ENCODE peak calls at places on chromosomes 3 and 15, in six cellular contexts. A is astrocyte, D is heart left ventricle, L is H1, B is neural progenitor cell, U is IMR-90. M is an unnamed sample. For H3K27me3, the result is how much of the 10 kb centered on the place peaks cover.

GRCh38 chr3:179558742-179559364 is 3.9 kb upstream of the ACTL6A start:
- DNase-seq in A (peak), D (peak), L (no peak), B (peak), U (peak), M (no peak)

GRCh38 chr3:98811048-98811447 is 47.9 kb downstream of the ST3GAL6 start:
- DNase-seq in A (no peak), D (no peak), L (no peak), B (no peak), U (no peak), M (no peak)

GRCh38 chr3:48415251-48415953 is 14.5 kb downstream of the PLXNB1 start:
- DNase-seq in A (no peak), D (no peak), L (no peak), B (no peak), U (no peak), M (no peak)

GRCh38 chr15:70505411-70505919 is 257.9 kb downstream of the UACA start:
- DNase-seq in A (peak), D (no peak), L (no peak), B (no peak), U (peak), M (no peak)

GRCh38 chr3:129245141-129245540 is 4.3 kb upstream of the COPG1 start:
- DNase-seq in A (no peak), D (no peak), L (no peak), B (no peak), U (no peak), M (no peak)

GRCh38 chr3:24598691-24599090 is 104.0 kb upstream of the THRB start:
- DNase-seq in A (peak), D (no peak), L (no peak), B (no peak), U (no peak), M (no peak)

GRCh38 chr15:86355798-86356197 is 276.1 kb downstream of the AGBL1 start:
- DNase-seq in A (peak), D (no peak), L (no peak), B (peak), U (no peak), M (no peak)

GRCh38 chr3:59774613-59775012 is 724.8 kb upstream of the CFAP20DC start:
- DNase-seq in A (peak), D (no peak), L (no peak), B (no peak), U (peak), M (no peak)

GRCh38 chr15:65226221-65226620 is 14.9 kb upstream of the CILP start:
- DNase-seq in A (no peak), D (no peak), L (no peak), B (no peak), U (no peak), M (no peak)

GRCh38 chr15:29097971-29098370 is 171.7 kb downstream of the NSMCE3 start:
- DNase-seq in A (no peak), D (no peak), L (no peak), B (no peak), U (no peak), M (no peak)

GRCh38 chr15:78930577-78931388 is 14.1 kb downstream of the CTSH start:
- DNase-seq in A (peak), D (no peak), L (no peak), B (no peak), U (peak), M (no peak)

GRCh38 chr3:113297281-113297680 is 85.9 kb downstream of the BOC start:
- DNase-seq in A (no peak), D (no peak), L (no peak), B (no peak), U (no peak), M (no peak)

GRCh38 chr15:57676578-57676977 is 29.9 kb upstream of the POLR2M start:
- DNase-seq in A (no peak), D (no peak), L (no peak), B (no peak), U (no peak), M (no peak)

GRCh38 chr3:140467104-140467577 is 210.7 kb upstream of the TRIM42 start:
- DNase-seq in A (peak), D (no peak), L (no peak), B (peak), U (no peak), M (no peak)

GRCh38 chr15:90029024-90029423 is 27.9 kb downstream of the ZNF710 start:
- DNase-seq in A (no peak), D (no peak), L (no peak), B (no peak), U (no peak), M (no peak)

GRCh38 chr3:45665101-45665572 is 24.1 kb upstream of the SACM1L start:
- DNase-seq in A (no peak), D (peak), L (no peak), B (peak), U (peak), M (no peak)

DNA sequence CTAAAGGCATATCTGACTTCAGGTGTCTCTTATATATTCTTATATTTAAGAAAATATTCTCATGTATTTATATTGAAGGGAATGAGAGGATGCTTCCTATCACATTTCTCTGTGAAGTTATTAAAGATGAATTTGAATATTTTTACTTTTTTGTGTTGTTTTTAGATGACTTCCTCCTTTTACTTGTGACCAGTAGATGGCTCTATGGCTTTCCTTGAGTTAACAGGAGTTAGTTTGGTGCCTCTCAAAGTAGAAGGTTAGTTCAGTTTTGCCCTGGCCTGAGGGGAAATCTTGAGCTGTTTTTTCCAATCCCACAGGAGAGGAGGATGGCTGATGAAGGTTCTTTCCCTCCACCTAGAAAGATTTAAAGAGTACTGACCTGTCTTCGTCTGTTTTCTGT is 80.7 kb downstream of the SQOR start:
- DNase-seq in A (no peak), D (no peak), L (no peak), B (peak), U (peak), M (no peak)
- TF ChIP-seq CTCF in A (no peak), D (peak), L (peak), B (peak), U (peak), M (peak)

GRCh38 chr15:42270996-42271395 is 2.0 kb upstream of the GANC start:
- DNase-seq in A (no peak), D (no peak), L (no peak), B (no peak), U (no peak), M (no peak)
- H3K4me3 ChIP-seq in A (peak), D (no peak), L (no peak), B (peak), U (no peak), M (no peak)

GRCh38 chr3:7207092-7207491 is 346.2 kb downstream of the GRM7 start:
- DNase-seq in A (no peak), D (no peak), L (no peak), B (no peak), U (no peak), M (no peak)
- H3K27me3 ChIP-seq in A (under half), D (under half), L (under half), B (under half), U (under half), M (under half)

GRCh38 chr3:44021646-44022594 is 219.8 kb upstream of the TOPAZ1 start:
- DNase-seq in A (peak), D (no peak), L (no peak), B (peak), U (no peak), M (no peak)
- TF ChIP-seq CTCF in A (no peak), D (no peak), L (no peak), B (no peak), U (no peak), M (no peak)

GRCh38 chr15:69298354-69298696 is 387 bp upstream of the PAQR5 start:
- DNase-seq in A (no peak), D (no peak), L (no peak), B (no peak), U (no peak), M (no peak)

GRCh38 chr15:69297642-69298353 is 914 bp upstream of the PAQR5 start:
- DNase-seq in A (no peak), D (no peak), L (no peak), B (no peak), U (no peak), M (no peak)

GRCh38 chr15:69300129-69300588 is 1.4 kb downstream of the PAQR5 start:
- DNase-seq in A (no peak), D (no peak), L (no peak), B (peak), U (no peak), M (no peak)

GRCh38 chr15:69298697-69299441 is at the start of gene PAQR5:
- DNase-seq in A (no peak), D (no peak), L (no peak), B (peak), U (no peak), M (no peak)

DNA sequence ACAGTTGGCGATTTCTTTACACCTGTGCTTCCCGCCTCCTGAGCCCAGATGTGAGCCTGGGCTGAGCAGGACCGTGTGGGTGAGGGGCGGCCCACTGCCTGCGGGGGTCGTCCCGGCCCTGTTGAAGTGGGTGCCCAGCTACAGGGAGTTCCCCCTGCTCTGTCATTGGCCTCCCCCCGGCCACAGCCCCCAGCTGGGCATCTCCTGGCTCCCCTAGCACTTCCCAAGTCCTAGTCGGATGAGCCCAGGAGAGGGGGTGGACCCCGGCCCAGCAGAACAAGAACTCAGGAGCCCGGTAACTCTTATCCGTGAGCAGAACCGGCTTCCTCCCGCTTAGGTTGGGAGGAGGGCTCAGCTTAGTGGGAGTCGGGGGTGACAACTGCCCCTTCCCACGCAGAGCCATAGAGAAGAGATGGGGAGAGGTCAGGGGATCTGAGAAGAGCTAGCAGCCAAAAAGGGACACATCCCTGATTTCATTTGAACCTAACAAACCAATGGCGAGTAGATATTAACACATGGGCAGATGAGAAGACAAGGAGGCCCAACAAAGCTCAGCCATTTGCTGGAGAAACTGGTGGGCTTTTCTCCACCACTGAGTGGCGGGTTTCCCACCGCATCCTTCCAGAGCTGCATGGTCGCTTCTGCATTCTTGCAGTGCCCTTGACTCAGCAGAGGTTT is 878 bp downstream of the PAQR5 start:
- DNase-seq in A (no peak), D (no peak), L (no peak), B (no peak), U (no peak), M (no peak)
- H3K4me3 ChIP-seq in A (peak), D (peak), L (peak), B (peak), U (peak), M (peak)

M was measured in thoracic aorta.